ENCODE peak calls at places on chromosomes 3 and 15, in six cellular contexts. C, T, R, U, S and E are unnamed samples. For H3K36me3, the result is how much of the 10 kb centered on the place peaks cover.

GRCh38 chr15:52011711-52012144 is 7.3 kb upstream of the MAPK6 start:
- DNase-seq in U (no peak), R (peak), S (no peak), C (no peak), T (no peak), E (no peak)

GRCh38 chr3:140552403-140552802 is 125.5 kb upstream of the TRIM42 start:
- DNase-seq in R (peak), C (no peak), S (no peak), T (no peak), U (no peak), E (no peak)

GRCh38 chr15:51494411-51495314 is 127.9 kb downstream of the DMXL2 start:
- DNase-seq in T (no peak), U (no peak), C (no peak), S (no peak), R (no peak), E (no peak)

GRCh38 chr3:104632521-104632920 is 734.2 kb upstream of the ALCAM start:
- DNase-seq in U (no peak), T (no peak), R (no peak), C (no peak), S (no peak), E (no peak)

GRCh38 chr3:82259994-82260393 is 498.5 kb upstream of the GBE1 start:
- DNase-seq in S (no peak), T (no peak), R (no peak), U (no peak), C (no peak), E (no peak)

GRCh38 chr3:133269393-133269792 is 130.5 kb upstream of the BFSP2 start:
- DNase-seq in C (no peak), S (no peak), T (no peak), R (no peak), U (no peak), E (no peak)

GRCh38 chr3:193819117-193819978 is 226.3 kb downstream of the OPA1 start:
- DNase-seq in C (no peak), U (no peak), T (no peak), S (no peak), R (no peak), E (no peak)

GRCh38 chr3:156978471-156978961 is 152.4 kb downstream of the LEKR1 start:
- DNase-seq in U (no peak), R (no peak), T (no peak), S (no peak), C (no peak), E (no peak)

GRCh38 chr3:184380210-184380626 is 364 bp downstream of the CHRD start:
- DNase-seq in U (peak), T (peak), S (peak), R (peak), C (peak), E (no peak)

GRCh38 chr3:169465416-169465815 is 198.1 kb downstream of the MECOM start:
- DNase-seq in S (no peak), R (no peak), U (no peak), T (no peak), C (no peak), E (no peak)

GRCh38 chr3:169472259-169472900 is 191.1 kb downstream of the MECOM start:
- DNase-seq in U (no peak), T (no peak), C (no peak), S (no peak), R (no peak), E (no peak)

GRCh38 chr3:169467703-169468102 is 195.8 kb downstream of the MECOM start:
- DNase-seq in U (no peak), T (no peak), C (no peak), S (no peak), R (no peak), E (no peak)

DNA sequence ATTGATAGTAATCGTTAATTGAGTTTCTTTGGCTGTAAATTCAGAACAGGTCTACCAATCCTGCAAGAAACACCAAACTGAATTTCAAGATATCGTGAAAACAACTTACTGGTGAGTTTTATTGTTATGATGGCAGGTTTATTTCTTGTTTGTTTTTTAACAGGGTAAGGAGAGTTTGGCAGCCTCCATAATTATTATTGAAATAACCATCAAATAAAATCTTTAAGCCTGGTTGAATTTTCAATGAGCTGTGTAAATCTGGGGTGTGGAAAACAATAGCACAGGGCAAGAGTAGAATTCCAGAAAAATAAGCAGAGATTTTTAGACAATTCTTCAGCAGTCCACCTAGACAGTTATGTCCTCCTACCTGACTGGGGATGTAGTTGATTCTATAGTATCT is 196.5 kb downstream of the MECOM start:
- DNase-seq in T (no peak), R (no peak), C (no peak), S (no peak), U (no peak), E (no peak)
- H3K36me3 ChIP-seq in T (under half), R (under half), C (under half), S (under half), U (under half), E (under half)

DNA sequence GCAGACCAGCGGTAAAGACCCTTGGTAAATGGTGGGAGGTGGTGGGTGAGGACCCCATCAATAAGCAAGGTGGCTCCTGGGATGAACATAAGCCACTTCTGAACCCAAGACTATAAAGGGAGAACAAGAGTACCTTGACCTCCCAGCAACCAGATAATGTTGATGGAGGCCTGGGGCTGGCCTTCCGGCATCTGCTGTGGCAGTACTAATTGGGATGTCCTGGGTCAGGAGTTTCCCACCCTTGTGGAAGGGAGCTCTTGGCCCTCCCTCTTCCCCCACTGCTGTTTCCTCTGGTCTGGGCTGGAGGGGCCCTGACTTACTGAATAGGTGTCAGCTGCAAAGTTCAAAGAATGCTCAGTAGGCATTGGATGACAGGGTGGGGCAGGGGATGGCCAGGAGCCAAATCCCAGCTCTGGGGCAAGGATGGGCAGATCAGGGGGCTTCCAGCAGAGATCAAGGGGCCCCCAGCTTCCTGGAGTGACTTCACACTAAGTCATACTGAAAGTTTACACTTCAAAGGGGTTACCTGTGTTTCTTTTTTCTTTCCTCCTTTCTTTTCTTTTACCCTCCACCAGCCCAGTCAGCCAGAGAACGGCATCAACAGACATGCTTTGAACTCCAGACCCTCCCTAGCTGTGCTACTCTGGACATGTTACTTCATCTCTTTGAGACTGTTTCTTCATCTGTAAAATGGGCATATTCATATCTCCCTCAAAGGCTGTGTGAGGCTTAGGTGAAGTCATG is 1.6 kb downstream of the RBP1 start:
- DNase-seq in R (no peak), T (no peak), S (no peak), U (no peak), C (no peak), E (no peak)
- H3K4me3 ChIP-seq in R (no peak), T (no peak), S (no peak), U (no peak), C (no peak), E (no peak)

GRCh38 chr3:174547801-174548200 is 311.3 kb upstream of the NAALADL2 start:
- DNase-seq in C (no peak), U (no peak), R (no peak), S (no peak), T (no peak), E (peak)

GRCh38 chr3:174548841-174549623 is 310.1 kb upstream of the NAALADL2 start:
- DNase-seq in R (no peak), U (no peak), S (no peak), C (no peak), T (no peak), E (no peak)
- TF ChIP-seq CTCF in R (no peak), U (no peak), S (no peak), C (no peak), T (no peak), E (no peak)

GRCh38 chr3:197952440-197952839 is 2.5 kb downstream of the RPL35A start:
- DNase-seq in U (no peak), S (no peak), T (no peak), R (no peak), C (no peak), E (no peak)
- H3K36me3 ChIP-seq in U (under half), S (half or more), T (half or more), R (under half), C (under half), E (under half)

GRCh38 chr15:95017950-95018349 is 786.6 kb downstream of the MCTP2 start:
- DNase-seq in U (peak), C (peak), T (no peak), R (no peak), S (peak), E (no peak)

GRCh38 chr15:95016511-95017219 is 785.3 kb downstream of the MCTP2 start:
- DNase-seq in C (no peak), T (no peak), R (no peak), U (no peak), S (no peak), E (no peak)

GRCh38 chr15:95018888-95019545 is 787.7 kb downstream of the MCTP2 start:
- DNase-seq in T (no peak), U (no peak), S (no peak), C (no peak), R (no peak), E (no peak)

DNA sequence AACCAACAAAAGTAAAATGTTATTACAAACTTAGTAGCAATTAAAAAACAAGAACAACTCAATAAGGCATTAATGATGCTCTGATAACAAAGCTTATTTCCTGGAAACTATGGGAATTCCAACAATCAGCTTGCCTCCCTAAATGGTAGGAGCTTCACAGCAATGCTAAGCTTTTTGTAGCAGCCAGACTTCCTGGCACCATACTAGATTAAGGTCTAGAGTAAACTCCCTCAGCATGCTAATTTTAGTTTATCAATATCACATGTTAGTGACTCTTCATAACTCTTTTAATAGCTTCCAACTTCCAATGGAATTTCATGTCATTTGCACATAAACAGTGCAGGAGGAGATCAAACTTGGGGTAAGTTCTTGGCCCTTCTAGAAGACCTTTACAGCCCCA is 782.0 kb downstream of the MCTP2 start:
- DNase-seq in S (no peak), U (no peak), C (no peak), T (no peak), R (no peak), E (no peak)
- H3K4me3 ChIP-seq in S (no peak), U (no peak), C (no peak), T (no peak), R (no peak), E (no peak)

DNA sequence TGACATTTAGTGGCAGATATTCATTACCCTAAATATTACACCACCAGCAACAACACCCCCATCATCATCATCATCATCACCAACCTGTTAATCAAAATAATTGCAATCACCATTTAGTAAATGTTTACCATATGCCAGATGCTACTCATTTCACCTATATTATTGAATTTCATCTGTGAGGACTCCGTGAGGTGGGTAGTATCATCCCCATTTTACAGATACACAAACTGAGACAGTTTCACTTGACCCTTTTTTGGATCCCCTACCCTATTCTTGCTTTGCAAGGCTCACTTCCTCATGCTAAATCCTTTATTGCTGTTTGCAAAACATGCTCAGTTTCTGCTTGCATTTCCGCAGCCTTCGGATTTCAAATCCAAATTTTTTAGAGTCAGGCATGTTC is 18.3 kb upstream of the DET1 start:
- DNase-seq in S (no peak), T (no peak), U (no peak), R (no peak), C (no peak), E (no peak)
- TF ChIP-seq CTCF in S (no peak), T (no peak), U (no peak), R (no peak), C (no peak), E (no peak)

GRCh38 chr3:16426665-16427064 is 86.8 kb downstream of the RFTN1 start:
- DNase-seq in C (no peak), R (no peak), S (no peak), T (no peak), U (no peak), E (no peak)

GRCh38 chr3:16427309-16427965 is 86.1 kb downstream of the RFTN1 start:
- DNase-seq in R (no peak), C (no peak), S (peak), U (peak), T (no peak), E (peak)

GRCh38 chr3:16430717-16431630 is 82.5 kb downstream of the RFTN1 start:
- DNase-seq in C (no peak), T (no peak), S (no peak), U (no peak), R (no peak), E (no peak)

GRCh38 chr3:16425398-16426057 is 88.0 kb downstream of the RFTN1 start:
- DNase-seq in S (no peak), T (no peak), R (no peak), U (no peak), C (no peak), E (no peak)

GRCh38 chr3:16429086-16429485 is 84.4 kb downstream of the RFTN1 start:
- DNase-seq in U (no peak), C (no peak), S (no peak), T (no peak), R (no peak), E (no peak)
- H3K36me3 ChIP-seq in U (under half), C (under half), S (under half), T (under half), R (under half), E (under half)

GRCh38 chr15:86231864-86232801 is 152.5 kb downstream of the AGBL1 start:
- DNase-seq in T (peak), C (no peak), U (peak), R (peak), S (no peak), E (no peak)

GRCh38 chr15:86235667-86236066 is 156.0 kb downstream of the AGBL1 start:
- DNase-seq in U (no peak), S (no peak), C (no peak), T (no peak), R (no peak), E (no peak)

DNA sequence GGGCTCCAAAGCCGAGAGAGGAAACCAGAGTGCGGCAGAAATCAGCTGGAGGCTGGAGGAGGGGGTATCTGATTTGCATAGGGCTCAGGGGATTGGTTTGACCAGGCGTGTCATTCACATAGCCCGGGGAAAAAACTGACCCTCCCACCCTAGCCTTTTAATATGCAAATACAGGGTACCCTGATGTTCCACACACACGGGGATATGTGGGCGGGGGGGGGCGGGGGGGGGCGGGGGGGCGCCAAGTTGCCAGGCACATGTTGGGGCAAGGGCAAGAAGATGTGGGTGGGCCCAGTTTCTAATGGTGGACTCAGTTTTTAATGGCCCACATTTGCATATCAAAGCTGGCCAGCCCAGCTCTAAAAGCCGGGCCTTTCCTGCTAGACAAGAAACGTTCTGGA is 157.1 kb downstream of the AGBL1 start:
- DNase-seq in S (no peak), U (no peak), C (no peak), R (peak), T (no peak), E (no peak)
- H3K4me3 ChIP-seq in S (no peak), U (no peak), C (no peak), R (peak), T (no peak), E (no peak)

GRCh38 chr15:79593119-79593869 is 161.2 kb downstream of the MINAR1 start:
- DNase-seq in R (peak), C (no peak), T (no peak), S (no peak), U (no peak), E (no peak)
- TF ChIP-seq CTCF in R (peak), C (no peak), T (no peak), S (peak), U (peak), E (peak)